ENCODE peak calls at places on chromosomes 1 and 21, in ten cellular contexts. One of them, this sample, is unnamed. For H3K4me1, the result is how much of the 10 kb centered on the place peaks cover.

GRCh38 chr1:156414440-156415064 is 45.5 kb downstream of the RHBG start:
- DNase-seq in psoas muscle: no peak
- DNase-seq in adrenal gland: no peak
- DNase-seq in SJSA1: no peak
- DNase-seq in CD8-positive, alpha-beta memory T cell: no peak
- DNase-seq in kidney: no peak
- DNase-seq in astrocyte: no peak
- DNase-seq in lower lobe of right lung: no peak
- DNase-seq in aorta: no peak
- DNase-seq in CD4-positive, CD25-positive, alpha-beta regulatory T cell: no peak
- DNase-seq in this sample: peak

GRCh38 chr1:29591601-29592260 is 355.4 kb downstream of the PTPRU start:
- DNase-seq in psoas muscle: no peak
- DNase-seq in adrenal gland: no peak
- DNase-seq in SJSA1: no peak
- DNase-seq in CD8-positive, alpha-beta memory T cell: no peak
- DNase-seq in kidney: no peak
- DNase-seq in astrocyte: no peak
- DNase-seq in lower lobe of right lung: no peak
- DNase-seq in aorta: no peak
- DNase-seq in CD4-positive, CD25-positive, alpha-beta regulatory T cell: no peak
- DNase-seq in this sample: no peak

GRCh38 chr21:46004168-46004861 is 22.7 kb downstream of the COL6A1 start:
- DNase-seq in psoas muscle: no peak
- DNase-seq in adrenal gland: peak
- DNase-seq in SJSA1: no peak
- DNase-seq in CD8-positive, alpha-beta memory T cell: no peak
- DNase-seq in kidney: no peak
- DNase-seq in astrocyte: no peak
- DNase-seq in lower lobe of right lung: peak
- DNase-seq in aorta: no peak
- DNase-seq in CD4-positive, CD25-positive, alpha-beta regulatory T cell: no peak
- DNase-seq in this sample: peak

GRCh38 chr1:37764888-37765441 is at the start of gene EPHA10:
- DNase-seq in psoas muscle: no peak
- DNase-seq in adrenal gland: no peak
- DNase-seq in SJSA1: no peak
- DNase-seq in CD8-positive, alpha-beta memory T cell: no peak
- DNase-seq in kidney: peak
- DNase-seq in astrocyte: no peak
- DNase-seq in lower lobe of right lung: no peak
- DNase-seq in aorta: no peak
- DNase-seq in CD4-positive, CD25-positive, alpha-beta regulatory T cell: no peak
- DNase-seq in this sample: no peak

GRCh38 chr1:50936321-50936720 is 23.7 kb downstream of the FAF1 start:
- DNase-seq in psoas muscle: no peak
- DNase-seq in adrenal gland: no peak
- DNase-seq in SJSA1: no peak
- DNase-seq in CD8-positive, alpha-beta memory T cell: no peak
- DNase-seq in kidney: no peak
- DNase-seq in astrocyte: no peak
- DNase-seq in lower lobe of right lung: no peak
- DNase-seq in aorta: no peak
- DNase-seq in CD4-positive, CD25-positive, alpha-beta regulatory T cell: no peak
- DNase-seq in this sample: no peak

GRCh38 chr1:50700226-50701020 is 259.6 kb downstream of the FAF1 start:
- DNase-seq in psoas muscle: no peak
- DNase-seq in adrenal gland: no peak
- DNase-seq in SJSA1: no peak
- DNase-seq in CD8-positive, alpha-beta memory T cell: no peak
- DNase-seq in kidney: no peak
- DNase-seq in astrocyte: peak
- DNase-seq in lower lobe of right lung: no peak
- DNase-seq in aorta: no peak
- DNase-seq in CD4-positive, CD25-positive, alpha-beta regulatory T cell: no peak
- DNase-seq in this sample: no peak

GRCh38 chr1:41830711-41831110 is 88.0 kb downstream of the HIVEP3 start:
- DNase-seq in psoas muscle: no peak
- DNase-seq in adrenal gland: no peak
- DNase-seq in SJSA1: no peak
- DNase-seq in CD8-positive, alpha-beta memory T cell: no peak
- DNase-seq in kidney: no peak
- DNase-seq in astrocyte: peak
- DNase-seq in lower lobe of right lung: no peak
- DNase-seq in aorta: no peak
- DNase-seq in CD4-positive, CD25-positive, alpha-beta regulatory T cell: no peak
- DNase-seq in this sample: no peak

GRCh38 chr1:207811920-207812720 is 60.3 kb downstream of the CD46 start:
- DNase-seq in psoas muscle: peak
- DNase-seq in adrenal gland: peak
- DNase-seq in SJSA1: no peak
- DNase-seq in CD8-positive, alpha-beta memory T cell: no peak
- DNase-seq in kidney: peak
- DNase-seq in astrocyte: no peak
- DNase-seq in lower lobe of right lung: peak
- DNase-seq in aorta: no peak
- DNase-seq in CD4-positive, CD25-positive, alpha-beta regulatory T cell: no peak
- DNase-seq in this sample: peak

GRCh38 chr1:196723325-196724185 is 51.1 kb upstream of the CFHR3 start:
- DNase-seq in psoas muscle: no peak
- DNase-seq in adrenal gland: peak
- DNase-seq in SJSA1: peak
- DNase-seq in CD8-positive, alpha-beta memory T cell: no peak
- DNase-seq in kidney: peak
- DNase-seq in astrocyte: no peak
- DNase-seq in lower lobe of right lung: no peak
- DNase-seq in aorta: no peak
- DNase-seq in CD4-positive, CD25-positive, alpha-beta regulatory T cell: no peak
- DNase-seq in this sample: peak

GRCh38 chr1:61606448-61607312 is 118.3 kb downstream of the TM2D1 start:
- DNase-seq in psoas muscle: peak
- DNase-seq in adrenal gland: peak
- DNase-seq in SJSA1: no peak
- DNase-seq in CD8-positive, alpha-beta memory T cell: no peak
- DNase-seq in kidney: peak
- DNase-seq in astrocyte: peak
- DNase-seq in lower lobe of right lung: peak
- DNase-seq in aorta: peak
- DNase-seq in CD4-positive, CD25-positive, alpha-beta regulatory T cell: no peak
- DNase-seq in this sample: peak

GRCh38 chr1:58432813-58433668 is 113.5 kb downstream of the OMA1 start:
- DNase-seq in psoas muscle: no peak
- DNase-seq in adrenal gland: no peak
- DNase-seq in SJSA1: peak
- DNase-seq in CD8-positive, alpha-beta memory T cell: no peak
- DNase-seq in kidney: peak
- DNase-seq in astrocyte: peak
- DNase-seq in lower lobe of right lung: no peak
- DNase-seq in aorta: no peak
- DNase-seq in CD4-positive, CD25-positive, alpha-beta regulatory T cell: no peak
- DNase-seq in this sample: no peak

GRCh38 chr1:96634863-96635262 is 86.7 kb upstream of the PTBP2 start:
- DNase-seq in psoas muscle: no peak
- DNase-seq in adrenal gland: no peak
- DNase-seq in SJSA1: no peak
- DNase-seq in CD8-positive, alpha-beta memory T cell: no peak
- DNase-seq in kidney: no peak
- DNase-seq in astrocyte: peak
- DNase-seq in lower lobe of right lung: no peak
- DNase-seq in aorta: no peak
- DNase-seq in CD4-positive, CD25-positive, alpha-beta regulatory T cell: no peak
- DNase-seq in this sample: no peak

GRCh38 chr1:200479816-200480215 is 70.0 kb upstream of the ZNF281 start:
- DNase-seq in psoas muscle: no peak
- DNase-seq in adrenal gland: no peak
- DNase-seq in SJSA1: no peak
- DNase-seq in CD8-positive, alpha-beta memory T cell: no peak
- DNase-seq in kidney: no peak
- DNase-seq in astrocyte: no peak
- DNase-seq in lower lobe of right lung: no peak
- DNase-seq in aorta: no peak
- DNase-seq in CD4-positive, CD25-positive, alpha-beta regulatory T cell: no peak
- DNase-seq in this sample: no peak

GRCh38 chr1:200478945-200479558 is 69.2 kb upstream of the ZNF281 start:
- DNase-seq in psoas muscle: no peak
- DNase-seq in adrenal gland: no peak
- DNase-seq in SJSA1: no peak
- DNase-seq in CD8-positive, alpha-beta memory T cell: no peak
- DNase-seq in kidney: no peak
- DNase-seq in astrocyte: no peak
- DNase-seq in lower lobe of right lung: no peak
- DNase-seq in aorta: no peak
- DNase-seq in CD4-positive, CD25-positive, alpha-beta regulatory T cell: no peak
- DNase-seq in this sample: no peak

GRCh38 chr1:200474633-200475032 is 64.8 kb upstream of the ZNF281 start:
- DNase-seq in psoas muscle: no peak
- DNase-seq in adrenal gland: no peak
- DNase-seq in SJSA1: no peak
- DNase-seq in CD8-positive, alpha-beta memory T cell: no peak
- DNase-seq in kidney: no peak
- DNase-seq in astrocyte: no peak
- DNase-seq in lower lobe of right lung: no peak
- DNase-seq in aorta: no peak
- DNase-seq in CD4-positive, CD25-positive, alpha-beta regulatory T cell: no peak
- DNase-seq in this sample: no peak

GRCh38 chr1:200473698-200474371 is 64.0 kb upstream of the ZNF281 start:
- DNase-seq in psoas muscle: no peak
- DNase-seq in adrenal gland: no peak
- DNase-seq in SJSA1: no peak
- DNase-seq in CD8-positive, alpha-beta memory T cell: no peak
- DNase-seq in kidney: no peak
- DNase-seq in astrocyte: no peak
- DNase-seq in lower lobe of right lung: no peak
- DNase-seq in aorta: no peak
- DNase-seq in CD4-positive, CD25-positive, alpha-beta regulatory T cell: peak
- DNase-seq in this sample: no peak

DNA sequence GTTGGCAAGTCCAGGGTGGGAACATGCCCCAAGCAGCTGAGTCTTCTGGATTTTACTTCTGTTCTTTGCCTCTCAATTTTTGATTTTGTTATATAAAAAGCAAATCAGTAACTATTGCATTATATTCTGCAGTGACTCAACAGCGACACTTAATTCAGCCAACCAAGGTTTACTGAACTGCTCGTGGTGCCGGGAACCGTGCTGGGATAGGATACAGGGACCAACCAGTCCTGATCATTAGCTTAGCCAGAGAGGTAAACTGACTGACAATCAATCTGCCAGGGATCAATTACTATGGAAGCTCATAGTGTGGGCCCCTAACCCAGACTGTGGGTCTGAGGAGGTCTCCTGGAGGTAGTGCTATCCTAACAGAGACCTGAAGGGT is 68.4 kb upstream of the ZNF281 start:
- DNase-seq in psoas muscle: no peak
- DNase-seq in adrenal gland: no peak
- DNase-seq in SJSA1: no peak
- DNase-seq in CD8-positive, alpha-beta memory T cell: no peak
- DNase-seq in kidney: no peak
- DNase-seq in astrocyte: no peak
- DNase-seq in lower lobe of right lung: no peak
- DNase-seq in aorta: no peak
- DNase-seq in CD4-positive, CD25-positive, alpha-beta regulatory T cell: no peak
- DNase-seq in this sample: no peak
- H3K4me1 ChIP-seq in psoas muscle: under half
- H3K4me1 ChIP-seq in adrenal gland: under half
- H3K4me1 ChIP-seq in SJSA1: under half
- H3K4me1 ChIP-seq in CD8-positive, alpha-beta memory T cell: under half
- H3K4me1 ChIP-seq in kidney: under half
- H3K4me1 ChIP-seq in astrocyte: under half
- H3K4me1 ChIP-seq in lower lobe of right lung: under half
- H3K4me1 ChIP-seq in aorta: under half
- H3K4me1 ChIP-seq in CD4-positive, CD25-positive, alpha-beta regulatory T cell: under half
- H3K4me1 ChIP-seq in this sample: under half

GRCh38 chr1:213693864-213694263 is 293.9 kb upstream of the PROX1 start:
- DNase-seq in psoas muscle: no peak
- DNase-seq in adrenal gland: no peak
- DNase-seq in SJSA1: no peak
- DNase-seq in CD8-positive, alpha-beta memory T cell: no peak
- DNase-seq in kidney: no peak
- DNase-seq in astrocyte: no peak
- DNase-seq in lower lobe of right lung: no peak
- DNase-seq in aorta: no peak
- DNase-seq in CD4-positive, CD25-positive, alpha-beta regulatory T cell: no peak
- DNase-seq in this sample: no peak
- H3K4me1 ChIP-seq in psoas muscle: under half
- H3K4me1 ChIP-seq in adrenal gland: under half
- H3K4me1 ChIP-seq in SJSA1: under half
- H3K4me1 ChIP-seq in CD8-positive, alpha-beta memory T cell: under half
- H3K4me1 ChIP-seq in kidney: under half
- H3K4me1 ChIP-seq in astrocyte: under half
- H3K4me1 ChIP-seq in lower lobe of right lung: under half
- H3K4me1 ChIP-seq in aorta: under half
- H3K4me1 ChIP-seq in CD4-positive, CD25-positive, alpha-beta regulatory T cell: under half
- H3K4me1 ChIP-seq in this sample: under half

GRCh38 chr1:234877761-234878160 is 250.9 kb downstream of the TOMM20 start:
- DNase-seq in psoas muscle: no peak
- DNase-seq in adrenal gland: no peak
- DNase-seq in SJSA1: no peak
- DNase-seq in CD8-positive, alpha-beta memory T cell: no peak
- DNase-seq in kidney: no peak
- DNase-seq in astrocyte: no peak
- DNase-seq in lower lobe of right lung: no peak
- DNase-seq in aorta: peak
- DNase-seq in CD4-positive, CD25-positive, alpha-beta regulatory T cell: no peak
- DNase-seq in this sample: no peak
- H3K4me1 ChIP-seq in psoas muscle: under half
- H3K4me1 ChIP-seq in adrenal gland: under half
- H3K4me1 ChIP-seq in SJSA1: under half
- H3K4me1 ChIP-seq in CD8-positive, alpha-beta memory T cell: under half
- H3K4me1 ChIP-seq in kidney: under half
- H3K4me1 ChIP-seq in astrocyte: under half
- H3K4me1 ChIP-seq in lower lobe of right lung: under half
- H3K4me1 ChIP-seq in aorta: under half
- H3K4me1 ChIP-seq in CD4-positive, CD25-positive, alpha-beta regulatory T cell: under half
- H3K4me1 ChIP-seq in this sample: under half

DNA sequence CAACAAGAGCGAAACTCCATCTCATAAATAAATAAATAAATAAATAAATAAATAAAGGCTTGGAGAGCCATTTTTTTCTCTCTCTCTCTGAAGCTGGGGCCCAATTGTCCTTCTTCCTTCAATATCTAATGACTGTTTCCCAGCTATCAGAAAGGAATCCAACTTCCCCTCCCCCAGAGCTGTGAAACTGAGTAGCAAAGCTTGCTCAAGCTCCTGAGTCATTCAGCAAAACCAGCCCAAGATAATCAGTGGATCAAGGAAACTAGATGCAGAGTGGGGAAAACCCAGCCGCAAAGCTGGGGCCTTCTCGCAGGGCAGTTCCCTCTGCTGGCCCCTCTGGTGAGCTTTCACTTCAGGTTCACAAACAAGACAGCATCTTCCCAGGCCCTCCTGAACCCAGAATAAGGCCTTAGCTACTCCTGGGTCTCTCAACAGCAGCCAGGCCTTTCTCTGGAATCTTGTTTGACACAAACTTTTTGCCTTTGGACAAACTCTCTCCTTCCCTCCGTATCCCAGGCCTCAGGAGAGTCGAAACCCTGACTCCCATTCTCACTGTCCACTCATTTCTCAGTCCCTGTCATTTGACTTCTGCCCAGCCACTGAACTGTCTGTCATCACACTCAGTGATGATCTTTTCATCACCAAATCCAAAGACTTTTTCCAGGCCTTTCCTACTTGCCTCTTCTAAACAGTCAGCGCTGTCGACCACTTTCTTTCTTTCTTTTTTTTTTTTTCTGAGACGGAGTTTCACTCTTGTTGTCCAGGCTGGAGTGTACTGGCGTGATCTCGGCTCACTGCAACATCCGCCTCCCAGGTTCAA is 18.0 kb upstream of the PTP4A2 start:
- DNase-seq in psoas muscle: peak
- DNase-seq in adrenal gland: peak
- DNase-seq in SJSA1: peak
- DNase-seq in CD8-positive, alpha-beta memory T cell: peak
- DNase-seq in kidney: peak
- DNase-seq in astrocyte: peak
- DNase-seq in lower lobe of right lung: peak
- DNase-seq in aorta: peak
- DNase-seq in CD4-positive, CD25-positive, alpha-beta regulatory T cell: peak
- DNase-seq in this sample: peak
- H3K4me1 ChIP-seq in psoas muscle: under half
- H3K4me1 ChIP-seq in adrenal gland: under half
- H3K4me1 ChIP-seq in SJSA1: under half
- H3K4me1 ChIP-seq in CD8-positive, alpha-beta memory T cell: under half
- H3K4me1 ChIP-seq in kidney: under half
- H3K4me1 ChIP-seq in astrocyte: under half
- H3K4me1 ChIP-seq in lower lobe of right lung: half or more
- H3K4me1 ChIP-seq in aorta: under half
- H3K4me1 ChIP-seq in CD4-positive, CD25-positive, alpha-beta regulatory T cell: under half
- H3K4me1 ChIP-seq in this sample: under half